ENCODE peak calls at places on chromosomes 2 and 18, in six cellular contexts. N, C, R, L, T and Z are unnamed samples.

GRCh38 chr18:46484971-46485370 is 172.0 kb downstream of the LOXHD1 start:
- DNase-seq in N (no peak), C (no peak), R (peak), L (no peak), T (no peak), Z (no peak)

GRCh38 chr2:158553257-158553656 is 96.5 kb downstream of the PKP4 start:
- DNase-seq in N (no peak), C (no peak), R (no peak), L (no peak), T (no peak), Z (no peak)

GRCh38 chr18:50286391-50287027 is 983 bp downstream of the CXXC1 start:
- DNase-seq in N (peak), C (peak), R (peak), L (no peak), T (no peak), Z (peak)

GRCh38 chr2:216161967-216162366 is 52.8 kb downstream of the XRCC5 start:
- DNase-seq in N (no peak), C (no peak), R (no peak), L (no peak), T (no peak), Z (no peak)

GRCh38 chr18:74819433-74820059 is 221.9 kb downstream of the ZNF407 start:
- DNase-seq in N (no peak), C (peak), R (peak), L (peak), T (peak), Z (no peak)

GRCh38 chr2:213187833-213188532 is 36.6 kb upstream of the IKZF2 start:
- DNase-seq in N (peak), C (peak), R (peak), L (peak), T (peak), Z (peak)

GRCh38 chr2:134245340-134245984 is 8.4 kb upstream of the MGAT5 start:
- DNase-seq in N (peak), C (peak), R (peak), L (peak), T (no peak), Z (peak)

GRCh38 chr18:26813043-26813442 is 52.5 kb downstream of the AQP4 start:
- DNase-seq in N (no peak), C (peak), R (peak), L (no peak), T (peak), Z (peak)

GRCh38 chr2:177547122-177547521 is 154.5 kb downstream of the AGPS start:
- DNase-seq in N (no peak), C (no peak), R (no peak), L (no peak), T (no peak), Z (no peak)
- H3K4me2 ChIP-seq in N (no peak), C (no peak), R (no peak), L (no peak), T (no peak), Z (no peak)

DNA sequence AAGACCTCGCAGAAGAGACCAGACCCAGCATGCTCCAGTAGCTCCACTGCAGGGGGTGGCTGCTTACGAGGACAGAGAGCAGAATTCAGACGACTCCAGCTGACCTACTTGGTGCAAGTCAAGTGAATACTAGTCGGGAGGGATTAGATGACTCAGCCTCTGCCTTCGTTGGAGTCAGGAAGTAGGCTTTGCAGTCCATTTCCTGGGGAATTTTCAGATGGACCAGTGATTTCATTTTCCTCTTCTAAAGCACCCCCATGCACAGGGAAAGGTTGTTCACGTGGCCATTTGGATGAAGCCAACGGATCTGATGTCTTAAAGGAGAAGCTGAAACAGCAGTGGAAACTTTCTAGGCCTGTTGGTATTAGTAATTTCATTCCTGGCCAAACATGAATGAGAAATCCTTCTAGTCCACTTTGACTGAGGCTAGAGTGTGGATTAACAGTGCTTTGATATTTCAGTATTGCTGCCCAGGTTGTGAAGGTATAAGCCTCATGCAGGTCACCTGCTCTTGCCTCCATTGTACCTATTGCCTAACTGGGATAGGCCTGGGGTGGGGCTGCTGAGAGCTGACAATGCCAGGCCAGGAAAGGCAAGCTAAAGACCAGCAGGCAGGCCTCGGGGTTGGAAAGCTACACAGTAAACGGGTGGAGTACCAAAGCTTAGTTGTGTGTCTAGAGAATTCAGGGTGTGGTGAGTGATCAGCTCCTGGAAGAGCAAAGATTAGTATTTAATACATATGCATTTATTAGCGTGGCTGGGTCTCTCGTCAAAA is 117.6 kb upstream of the FOSL2 start:
- DNase-seq in N (peak), C (peak), R (peak), L (no peak), T (peak), Z (peak)
- H2BK120ac ChIP-seq in N (peak), C (no peak), R (no peak), L (no peak), T (no peak), Z (peak)

DNA sequence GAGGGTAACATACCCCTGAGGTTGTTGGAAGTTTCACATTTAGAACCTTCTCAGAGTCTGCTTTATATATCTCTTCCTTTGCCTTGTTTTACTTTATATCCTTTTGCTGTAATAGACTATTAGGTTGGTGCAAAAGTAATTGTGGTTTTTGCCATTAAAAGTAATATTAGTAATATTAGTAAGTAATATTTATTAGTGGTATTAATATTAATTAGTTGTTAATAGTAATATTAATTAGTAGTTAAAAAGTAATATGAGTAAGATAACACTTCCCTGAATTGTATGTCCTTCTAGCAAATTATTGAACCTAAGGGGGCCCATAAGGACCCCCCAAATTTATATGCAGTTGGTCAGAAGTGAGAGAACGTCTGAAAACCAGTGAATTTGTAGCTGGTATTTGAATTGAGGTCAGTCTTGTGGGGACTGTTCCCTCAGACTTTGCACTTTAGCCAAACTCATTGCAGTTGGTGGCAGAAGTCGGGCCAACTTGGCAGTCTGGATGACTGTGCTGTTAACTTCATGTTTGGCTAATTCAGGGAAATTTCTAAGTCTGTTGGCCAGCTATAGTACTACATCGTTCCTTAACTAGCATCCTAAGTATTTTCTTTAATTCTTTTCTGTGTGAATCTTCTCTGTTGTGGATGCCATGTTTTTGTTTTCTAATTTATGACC is 806.7 kb upstream of the GCFC2 start:
- DNase-seq in N (no peak), C (no peak), R (no peak), L (no peak), T (no peak), Z (no peak)
- H2BK15ac ChIP-seq in N (no peak), C (no peak), R (no peak), L (no peak), T (no peak), Z (no peak)

GRCh38 chr2:15201009-15201408 is 360.1 kb downstream of the NBAS start:
- DNase-seq in N (no peak), C (no peak), R (no peak), L (no peak), T (no peak), Z (no peak)

GRCh38 chr2:15198051-15198450 is 363.1 kb downstream of the NBAS start:
- DNase-seq in N (no peak), C (no peak), R (no peak), L (no peak), T (no peak), Z (no peak)

GRCh38 chr2:15195723-15196270 is 365.3 kb downstream of the NBAS start:
- DNase-seq in N (no peak), C (no peak), R (no peak), L (no peak), T (no peak), Z (peak)

GRCh38 chr2:15205562-15205961 is 355.6 kb downstream of the NBAS start:
- DNase-seq in N (no peak), C (no peak), R (peak), L (no peak), T (no peak), Z (no peak)

DNA sequence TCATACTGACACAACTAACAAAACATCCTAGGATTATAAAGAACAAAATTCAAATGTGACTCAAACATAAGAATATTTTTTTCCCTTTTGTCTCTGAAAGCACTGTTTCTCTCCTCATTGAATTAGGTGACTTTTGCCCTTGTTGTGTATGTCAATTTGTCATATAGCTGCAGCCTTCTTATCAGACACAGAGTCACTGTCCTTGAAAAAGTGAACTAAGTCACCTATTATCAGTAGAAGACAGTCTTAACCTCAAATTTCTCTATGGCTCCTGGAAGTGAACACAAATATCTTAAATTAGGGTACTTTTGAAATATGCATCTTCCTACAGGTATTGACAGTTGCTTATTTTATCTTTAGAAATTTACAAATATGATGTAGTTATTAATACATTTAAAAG is 360.6 kb downstream of the NBAS start:
- DNase-seq in N (no peak), C (no peak), R (no peak), L (no peak), T (no peak), Z (no peak)
- H3K4me2 ChIP-seq in N (no peak), C (no peak), R (no peak), L (no peak), T (no peak), Z (no peak)

DNA sequence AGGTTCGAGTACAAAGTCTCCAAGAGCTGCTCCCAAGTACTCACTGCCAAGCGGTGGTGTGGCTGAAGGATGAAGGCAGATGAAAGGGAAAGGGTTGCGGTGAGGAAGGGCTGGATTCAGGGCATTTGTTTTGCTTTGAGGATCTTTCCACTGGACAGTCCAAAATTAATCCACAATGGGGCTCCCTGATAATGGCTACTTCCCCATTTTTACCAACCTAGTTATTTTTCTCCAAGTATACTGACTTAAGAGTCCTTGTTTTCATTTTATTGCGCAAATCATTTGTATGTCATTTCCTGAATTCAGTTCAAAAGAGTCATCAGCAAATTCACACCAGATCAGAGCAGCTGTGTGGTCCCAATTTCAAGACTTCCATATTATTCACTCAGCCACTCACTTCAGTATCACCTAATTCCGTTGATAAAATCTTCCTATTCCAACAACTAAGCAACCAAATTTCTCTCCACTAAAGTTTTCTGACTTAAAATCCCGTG is 497 bp upstream of the SESTD1 start:
- DNase-seq in N (peak), C (no peak), R (no peak), L (no peak), T (no peak), Z (peak)
- H2BK120ac ChIP-seq in N (peak), C (no peak), R (no peak), L (no peak), T (no peak), Z (no peak)

DNA sequence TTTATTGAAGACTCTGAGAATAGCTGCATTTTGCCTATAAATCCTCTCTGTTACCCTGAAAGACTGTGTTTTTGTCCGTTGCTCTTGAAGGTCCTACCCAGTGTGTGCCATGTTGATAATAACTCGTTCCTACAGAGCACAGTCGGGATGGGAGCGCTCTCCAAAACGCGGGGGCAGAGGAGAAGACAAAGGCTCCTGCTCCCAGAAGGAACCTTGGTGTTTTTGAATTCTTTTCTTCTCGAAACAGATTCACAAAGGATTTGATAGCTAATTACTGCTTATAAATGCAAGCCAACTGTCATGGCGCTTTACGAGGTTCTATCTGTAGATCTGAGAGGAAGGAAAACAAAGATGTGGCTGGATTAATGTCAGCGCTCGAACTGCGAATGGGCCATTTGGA is 19.3 kb upstream of the HDAC4 start:
- DNase-seq in N (no peak), C (no peak), R (no peak), L (no peak), T (no peak), Z (no peak)
- H2BK15ac ChIP-seq in N (no peak), C (no peak), R (no peak), L (no peak), T (no peak), Z (no peak)

GRCh38 chr2:161847910-161848309 is 223.7 kb downstream of the SLC4A10 start:
- DNase-seq in N (no peak), C (no peak), R (no peak), L (no peak), T (no peak), Z (no peak)
- H3K4me2 ChIP-seq in N (no peak), C (no peak), R (no peak), L (no peak), T (no peak), Z (no peak)

GRCh38 chr2:138037090-138037489 is 72.8 kb downstream of the HNMT start:
- DNase-seq in N (no peak), C (no peak), R (no peak), L (no peak), T (no peak), Z (no peak)
- H2BK120ac ChIP-seq in N (no peak), C (no peak), R (no peak), L (no peak), T (no peak), Z (no peak)

GRCh38 chr2:11563784-11564666 is 30.2 kb downstream of the GREB1 start:
- DNase-seq in N (no peak), C (no peak), R (no peak), L (no peak), T (no peak), Z (no peak)

GRCh38 chr2:11564864-11565567 is 31.2 kb downstream of the GREB1 start:
- DNase-seq in N (no peak), C (no peak), R (no peak), L (no peak), T (no peak), Z (no peak)

GRCh38 chr2:11567631-11568031 is 33.8 kb downstream of the GREB1 start:
- DNase-seq in N (no peak), C (no peak), R (no peak), L (no peak), T (no peak), Z (no peak)

GRCh38 chr2:11568436-11568835 is 34.6 kb downstream of the GREB1 start:
- DNase-seq in N (no peak), C (no peak), R (no peak), L (no peak), T (no peak), Z (no peak)

GRCh38 chr2:11566383-11566782 is 32.5 kb downstream of the GREB1 start:
- DNase-seq in N (no peak), C (no peak), R (no peak), L (no peak), T (no peak), Z (no peak)
- H2BK15ac ChIP-seq in N (no peak), C (no peak), R (no peak), L (no peak), T (no peak), Z (peak)